ENCODE peak calls at places on chromosomes 11 and 22, in eight cellular contexts. C, F, R, Q, M, P, A and B are unnamed samples.

GRCh38 chr11:76073716-76074115 is 132.6 kb downstream of the WNT11 start:
- DNase-seq in C (no peak), F (no peak), R (no peak), Q (no peak), M (no peak), P (no peak), A (no peak), B (no peak)

GRCh38 chr11:32891657-32892354 is 805 bp upstream of the QSER1 start:
- DNase-seq in C (no peak), F (peak), R (no peak), Q (no peak), M (no peak), P (no peak), A (no peak), B (no peak)

GRCh38 chr11:1453611-1454386 is 32.8 kb downstream of the MOB2 start:
- DNase-seq in C (no peak), F (peak), R (peak), Q (peak), M (peak), P (no peak), A (peak), B (no peak)

GRCh38 chr11:34637303-34637702 is 16.4 kb downstream of the EHF start:
- DNase-seq in C (no peak), F (no peak), R (no peak), Q (peak), M (no peak), P (no peak), A (no peak), B (peak)

GRCh38 chr11:45872513-45873356 is 12.7 kb upstream of the MAPK8IP1 start:
- DNase-seq in C (no peak), F (peak), R (no peak), Q (peak), M (peak), P (peak), A (no peak), B (no peak)

GRCh38 chr22:40215266-40215665 is 37.5 kb downstream of the TNRC6B start:
- DNase-seq in C (no peak), F (no peak), R (no peak), Q (peak), M (no peak), P (no peak), A (no peak), B (no peak)

GRCh38 chr11:8870461-8871282 is 40.3 kb upstream of the AKIP1 start:
- DNase-seq in C (peak), F (peak), R (peak), Q (peak), M (peak), P (peak), A (peak), B (no peak)

GRCh38 chr11:44927174-44927661 is 23.5 kb downstream of the TP53I11 start:
- DNase-seq in C (peak), F (peak), R (peak), Q (peak), M (peak), P (peak), A (peak), B (peak)

GRCh38 chr11:36149538-36150242 is 139.5 kb downstream of the COMMD9 start:
- DNase-seq in C (no peak), F (peak), R (peak), Q (peak), M (peak), P (peak), A (peak), B (peak)

GRCh38 chr11:13051257-13051656 is 42.1 kb downstream of the RASSF10 start:
- DNase-seq in C (no peak), F (no peak), R (no peak), Q (no peak), M (no peak), P (no peak), A (no peak), B (no peak)

GRCh38 chr11:2130881-2131352 is 8.3 kb downstream of the IGF2 start:
- DNase-seq in C (no peak), F (no peak), R (no peak), Q (no peak), M (no peak), P (no peak), A (no peak), B (no peak)

GRCh38 chr11:11916981-11917399 is 75.2 kb downstream of the USP47 start:
- DNase-seq in C (no peak), F (peak), R (no peak), Q (no peak), M (no peak), P (no peak), A (no peak), B (peak)

GRCh38 chr22:19686946-19687345 is 27.4 kb upstream of the SEPTIN5 start:
- DNase-seq in C (peak), F (no peak), R (no peak), Q (no peak), M (peak), P (no peak), A (no peak), B (no peak)

GRCh38 chr11:35683728-35684339 is 21.3 kb downstream of the TRIM44 start:
- DNase-seq in C (no peak), F (no peak), R (no peak), Q (no peak), M (no peak), P (no peak), A (no peak), B (no peak)

GRCh38 chr11:68828957-68829356 is 12.8 kb downstream of the CPT1A start:
- DNase-seq in C (no peak), F (no peak), R (no peak), Q (no peak), M (no peak), P (no peak), A (no peak), B (no peak)

GRCh38 chr22:36838119-36839030 is 21.5 kb upstream of the PVALB start:
- DNase-seq in C (no peak), F (no peak), R (no peak), Q (no peak), M (no peak), P (no peak), A (no peak), B (no peak)

GRCh38 chr22:23402275-23403151 is 177.6 kb downstream of the IGLL1 start:
- DNase-seq in C (peak), F (peak), R (peak), Q (peak), M (peak), P (peak), A (peak), B (peak)

GRCh38 chr11:12461516-12461915 is 84.1 kb downstream of the PARVA start:
- DNase-seq in C (no peak), F (no peak), R (no peak), Q (no peak), M (no peak), P (no peak), A (no peak), B (no peak)

GRCh38 chr11:78234006-78234405 is 45.3 kb downstream of the USP35 start:
- DNase-seq in C (no peak), F (peak), R (no peak), Q (no peak), M (no peak), P (no peak), A (no peak), B (no peak)

GRCh38 chr11:45885274-45885920 is at the start of gene MAPK8IP1:
- DNase-seq in C (no peak), F (peak), R (peak), Q (peak), M (peak), P (no peak), A (no peak), B (no peak)

GRCh38 chr22:38952382-38952993 is 4.9 kb upstream of the APOBEC3A start:
- DNase-seq in C (no peak), F (no peak), R (no peak), Q (no peak), M (no peak), P (no peak), A (peak), B (peak)

GRCh38 chr11:128716661-128717210 is 22.9 kb downstream of the FLI1 start:
- DNase-seq in C (no peak), F (peak), R (peak), Q (no peak), M (no peak), P (no peak), A (no peak), B (no peak)

GRCh38 chr11:65827774-65828156 is 6.0 kb upstream of the SNX32 start:
- DNase-seq in C (no peak), F (no peak), R (no peak), Q (no peak), M (peak), P (no peak), A (peak), B (no peak)

GRCh38 chr11:61587541-61587941 is 6.7 kb upstream of the SYT7 start:
- DNase-seq in C (no peak), F (peak), R (peak), Q (peak), M (peak), P (no peak), A (peak), B (peak)

GRCh38 chr11:804599-804964 is 449 bp downstream of the PIDD1 start:
- DNase-seq in C (no peak), F (no peak), R (no peak), Q (no peak), M (no peak), P (no peak), A (no peak), B (no peak)

GRCh38 chr11:65953471-65953870 is 8.1 kb upstream of the SART1 start:
- DNase-seq in C (no peak), F (no peak), R (no peak), Q (no peak), M (no peak), P (no peak), A (no peak), B (no peak)

GRCh38 chr11:80144932-80145612 is 704.2 kb upstream of the TENM4 start:
- DNase-seq in C (no peak), F (no peak), R (no peak), Q (no peak), M (no peak), P (no peak), A (no peak), B (no peak)

GRCh38 chr22:43853328-43853931 is 8.9 kb downstream of the SULT4A1 start:
- DNase-seq in C (peak), F (peak), R (no peak), Q (no peak), M (no peak), P (no peak), A (peak), B (peak)

GRCh38 chr22:37054078-37054440 is 2.5 kb downstream of the KCTD17 start:
- DNase-seq in C (no peak), F (no peak), R (no peak), Q (no peak), M (peak), P (no peak), A (no peak), B (no peak)

GRCh38 chr11:112584674-112585073 is 324.0 kb upstream of the PLET1 start:
- DNase-seq in C (no peak), F (peak), R (no peak), Q (no peak), M (no peak), P (no peak), A (no peak), B (no peak)

GRCh38 chr11:128890543-128891409 is at the start of gene KCNJ5:
- DNase-seq in C (no peak), F (peak), R (no peak), Q (peak), M (no peak), P (no peak), A (no peak), B (no peak)

GRCh38 chr11:1482581-1483444 is 3.8 kb downstream of the MOB2 start:
- DNase-seq in C (no peak), F (peak), R (no peak), Q (peak), M (no peak), P (no peak), A (peak), B (no peak)

GRCh38 chr11:129989437-129989836 is 13.2 kb downstream of the PRDM10 start:
- DNase-seq in C (no peak), F (no peak), R (no peak), Q (no peak), M (no peak), P (no peak), A (no peak), B (no peak)

GRCh38 chr11:27679136-27680015 is 20.9 kb downstream of the BDNF start:
- DNase-seq in C (no peak), F (no peak), R (no peak), Q (no peak), M (no peak), P (no peak), A (no peak), B (no peak)

GRCh38 chr22:42172385-42173172 is 42.0 kb upstream of the CYP2D6 start:
- DNase-seq in C (no peak), F (no peak), R (peak), Q (no peak), M (no peak), P (no peak), A (no peak), B (no peak)

GRCh38 chr11:35141538-35141937 is 2.6 kb downstream of the CD44 start:
- DNase-seq in C (peak), F (no peak), R (peak), Q (peak), M (no peak), P (no peak), A (peak), B (no peak)

DNA sequence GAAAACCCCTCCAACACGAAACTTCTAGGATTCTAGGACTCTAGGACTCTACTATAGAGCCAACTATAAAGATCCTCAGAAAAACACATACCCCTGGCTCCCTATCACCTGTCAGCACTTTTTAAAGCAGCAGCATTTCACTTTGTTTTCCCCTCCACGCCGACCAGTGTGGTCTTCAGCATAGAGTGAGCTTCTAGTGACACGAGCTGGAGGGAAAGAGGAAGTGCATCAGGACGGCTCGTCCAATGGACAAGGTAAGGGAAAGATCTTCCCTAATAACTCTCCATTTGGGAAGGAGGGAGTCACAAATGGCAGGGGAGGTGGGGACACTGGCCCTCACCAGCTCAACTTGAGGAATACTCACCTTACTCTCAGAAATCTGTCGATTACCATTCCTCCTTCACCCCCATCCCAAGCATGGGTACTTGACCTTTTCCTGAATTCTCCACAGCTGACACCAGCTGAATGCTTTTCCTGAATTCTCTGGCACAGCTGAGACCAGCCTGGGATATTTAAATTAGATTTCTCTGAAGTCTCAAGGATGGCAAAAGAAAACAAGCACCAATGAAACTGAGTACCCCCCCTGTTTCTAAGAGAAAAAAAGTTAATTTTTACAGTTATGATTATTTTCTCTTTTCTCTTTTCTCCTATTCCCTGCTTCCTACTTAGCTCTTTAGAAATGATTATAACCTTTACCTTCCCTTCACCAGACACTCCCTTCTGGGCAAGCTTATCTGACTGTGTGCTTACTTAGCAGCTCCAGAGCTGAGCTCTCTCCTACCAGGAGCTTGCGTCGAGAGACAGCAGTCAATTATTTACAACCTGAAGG is 33.3 kb upstream of the NNMT start:
- DNase-seq in C (no peak), F (peak), R (no peak), Q (no peak), M (peak), P (peak), A (peak), B (no peak)
- TF ChIP-seq CTCF in C (no peak), F (peak), R (peak), Q (peak), M (peak), P (peak), A (peak), B (peak)

DNA sequence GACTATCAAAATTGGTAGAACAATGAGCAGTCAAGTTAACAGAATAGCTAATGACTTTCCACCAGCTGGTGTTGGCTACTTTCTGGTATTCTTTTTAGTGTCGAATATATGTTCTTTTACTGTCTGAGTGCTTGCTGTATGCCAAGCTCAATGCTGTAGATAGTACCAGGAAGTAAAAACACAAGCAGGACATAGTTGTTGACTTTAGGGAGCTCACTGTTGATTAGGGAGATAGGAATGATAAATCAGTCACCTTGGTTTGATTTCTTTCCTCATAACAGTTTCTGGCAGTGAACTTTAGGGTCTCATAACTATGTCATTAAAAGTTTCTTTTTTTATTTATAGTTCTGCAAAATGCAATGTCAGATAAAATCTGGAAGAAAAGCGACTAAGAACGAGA is 9.0 kb downstream of the HMGXB4 start:
- DNase-seq in C (no peak), F (no peak), R (no peak), Q (no peak), M (no peak), P (no peak), A (no peak), B (no peak)
- TF ChIP-seq POLR2AphosphoS5 in C (no peak), F (no peak), R (no peak), Q (peak), M (no peak), P (no peak), A (no peak), B (no peak)

GRCh38 chr22:45998638-45999378 is 21.8 kb upstream of the WNT7B start:
- DNase-seq in C (no peak), F (no peak), R (no peak), Q (no peak), M (no peak), P (no peak), A (peak), B (no peak)
- H3K27ac ChIP-seq in C (peak), F (no peak), R (peak), Q (peak), M (no peak), P (no peak), A (peak), B (peak)

GRCh38 chr11:74318241-74318932 is 6.9 kb upstream of the P4HA3 start:
- DNase-seq in C (no peak), F (no peak), R (no peak), Q (no peak), M (no peak), P (no peak), A (no peak), B (no peak)
- TF ChIP-seq CTCF in C (no peak), F (no peak), R (no peak), Q (no peak), M (no peak), P (no peak), A (no peak), B (no peak)